ENCODE peak calls at places on chromosomes 7 and 10, in nine cellular contexts. Y is lower lobe of right lung, K is pancreas, C is Peyer's patch, X is mucosa of descending colon, O is DND-41, W is testis, D is fibroblast of mammary gland, V is fibroblast of the aortic adventitia. Z is an unnamed sample.

GRCh38 chr7:113321201-113321600 is 202.8 kb upstream of the SMIM30 start:
- DNase-seq in Y (no peak), K (no peak), C (no peak), X (no peak), O (no peak), W (no peak), D (peak; percentile 14), V (no peak), Z (no peak)

GRCh38 chr7:22302951-22303423 is 54.0 kb downstream of the RAPGEF5 start:
- DNase-seq in Y (no peak), K (no peak), C (no peak), X (no peak), O (peak; percentile 43), W (no peak), D (peak; percentile 22), V (peak; percentile 30), Z (no peak)

GRCh38 chr7:149296368-149296767 is 34.4 kb downstream of the ZNF783 start:
- DNase-seq in Y (no peak), K (no peak), C (peak; percentile 34), X (no peak), O (no peak), W (no peak), D (no peak), V (no peak), Z (no peak)

GRCh38 chr10:114045071-114045737 is 1.5 kb downstream of the ADRB1 start:
- DNase-seq in Y (peak; percentile 70), K (peak; percentile 53), C (peak; percentile 67), X (peak; percentile 68), O (no peak), W (peak; percentile 22), D (no peak), V (no peak), Z (peak; percentile 38)

GRCh38 chr7:110010379-110010778 is 1080.5 kb upstream of the LRRN3 start:
- DNase-seq in Y (no peak), K (no peak), C (no peak), X (no peak), O (no peak), W (no peak), D (no peak), V (no peak), Z (peak; percentile 10)

GRCh38 chr7:17532861-17533404 is 234.5 kb downstream of the AHR start:
- DNase-seq in Y (no peak), K (no peak), C (no peak), X (no peak), O (no peak), W (no peak), D (peak; percentile 99), V (peak; percentile 77), Z (no peak)

GRCh38 chr7:5564894-5565293 is 141.3 kb upstream of the TNRC18 start:
- DNase-seq in Y (no peak), K (no peak), C (no peak), X (no peak), O (no peak), W (no peak), D (no peak), V (no peak), Z (no peak)

GRCh38 chr10:103765981-103766380 is 89.4 kb downstream of the SH3PXD2A start:
- DNase-seq in Y (no peak), K (peak; percentile 62), C (peak; percentile 78), X (peak; percentile 61), O (peak; percentile 42), W (no peak), D (no peak), V (no peak), Z (peak; percentile 59)

GRCh38 chr10:28532223-28532508 is 752 bp upstream of the WAC start:
- DNase-seq in Y (no peak), K (no peak), C (no peak), X (no peak), O (no peak), W (peak; percentile 62), D (peak; percentile 40), V (peak; percentile 47), Z (no peak)

GRCh38 chr10:95360122-95360715 is 69.4 kb upstream of the PDLIM1 start:
- DNase-seq in Y (no peak), K (no peak), C (no peak), X (no peak), O (no peak), W (no peak), D (peak; percentile 37), V (no peak), Z (peak; percentile 50)

GRCh38 chr10:83222832-83223742 is 916.2 kb upstream of the GHITM start:
- DNase-seq in Y (no peak), K (no peak), C (no peak), X (no peak), O (no peak), W (no peak), D (no peak), V (no peak), Z (no peak)

GRCh38 chr7:90749774-90750173 is 153.7 kb downstream of the CDK14 start:
- DNase-seq in Y (no peak), K (no peak), C (no peak), X (no peak), O (no peak), W (no peak), D (peak; percentile 36), V (peak; percentile 33), Z (peak; percentile 50)

GRCh38 chr7:33485746-33486491 is 356.6 kb downstream of the BBS9 start:
- DNase-seq in Y (no peak), K (no peak), C (no peak), X (no peak), O (no peak), W (no peak), D (peak; percentile 75), V (peak; percentile 29), Z (no peak)

DNA sequence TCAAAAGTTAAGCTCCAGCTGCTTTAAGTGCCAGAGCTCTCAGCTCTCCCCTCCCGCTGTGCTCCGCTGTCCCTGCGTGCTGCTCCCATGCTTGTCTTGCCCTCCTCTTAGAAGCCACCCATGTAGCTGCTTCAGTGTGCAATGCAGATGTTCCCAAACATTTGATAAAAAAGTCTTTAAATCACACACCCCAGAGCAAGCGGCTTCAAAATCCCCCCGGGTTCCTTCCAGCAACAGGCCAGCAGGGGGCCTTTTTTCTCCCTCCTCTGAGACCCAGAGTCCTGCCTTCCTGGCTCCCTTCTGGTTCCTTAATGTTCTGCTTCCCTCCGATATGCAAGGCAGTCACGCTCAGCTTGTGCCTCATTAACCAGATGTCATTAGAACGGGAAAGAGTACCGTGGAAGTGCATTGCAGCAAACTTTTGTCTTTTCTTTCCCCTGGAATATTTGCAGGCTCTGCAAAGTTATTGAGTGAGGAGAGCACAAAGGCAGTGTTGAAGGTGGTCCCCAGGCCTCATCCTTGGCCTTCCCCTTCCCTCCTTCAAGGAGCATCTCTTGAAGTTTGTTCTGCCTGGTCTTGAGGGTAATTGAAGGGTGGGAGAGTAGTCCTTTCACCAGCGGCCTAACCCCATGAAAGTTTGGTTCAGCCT is 25.5 kb downstream of the LDB3 start:
- DNase-seq in Y (no peak), K (no peak), C (peak; percentile 65), X (no peak), O (peak; percentile 37), W (peak; percentile 83), D (peak; percentile 57), V (peak; percentile 70), Z (peak; percentile 40)
- TF ChIP-seq CTCF in Y (peak; percentile 64), K (peak; percentile 47), C (peak; percentile 54), X (peak; percentile 26), O (peak; percentile 64), W (peak; percentile 68), D (peak; percentile 74), V (peak; percentile 78), Z (peak; percentile 67)

DNA sequence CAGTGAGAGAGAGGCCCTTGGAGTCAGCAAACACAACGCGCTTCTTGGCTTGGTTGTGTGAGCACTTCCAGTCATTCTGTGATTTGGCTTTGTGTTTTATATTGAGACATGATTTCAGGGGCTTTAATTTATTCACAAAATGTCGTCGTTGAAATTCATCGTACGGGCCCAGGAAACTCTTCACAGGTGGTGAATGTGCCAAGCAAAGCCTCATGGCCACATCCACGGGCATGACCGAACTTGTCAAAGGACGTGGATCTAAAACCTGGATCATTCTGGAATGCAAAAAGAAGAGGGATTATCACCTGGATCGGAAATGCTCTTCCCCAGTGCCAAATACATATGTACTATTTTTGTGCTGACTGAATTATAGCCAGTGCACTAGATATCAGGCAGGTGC is 2.3 kb downstream of the PPP1R3C start:
- DNase-seq in Y (no peak), K (no peak), C (no peak), X (no peak), O (no peak), W (no peak), D (no peak), V (no peak), Z (no peak)
- H3K4me3 ChIP-seq in Y (peak overlapping the region; percentile 62), K (peak overlapping the region; percentile 73), C (peak overlapping the region; percentile 12), X (no peak overlapping the region), O (no peak overlapping the region), W (no peak overlapping the region), D (no peak overlapping the region), V (peak overlapping the region; percentile 84), Z (no peak overlapping the region)

GRCh38 chr7:51430480-51431086 is 114.0 kb upstream of the COBL start:
- DNase-seq in Y (no peak), K (no peak), C (peak; percentile 75), X (peak; percentile 28), O (peak; percentile 54), W (peak; percentile 71), D (peak; percentile 34), V (peak; percentile 46), Z (peak; percentile 48)
- TF ChIP-seq CTCF in Y (peak; percentile 72), K (peak; percentile 73), C (peak; percentile 61), X (peak; percentile 13), O (peak; percentile 85), W (peak; percentile 91), D (peak; percentile 76), V (peak; percentile 68), Z (peak; percentile 65)

DNA sequence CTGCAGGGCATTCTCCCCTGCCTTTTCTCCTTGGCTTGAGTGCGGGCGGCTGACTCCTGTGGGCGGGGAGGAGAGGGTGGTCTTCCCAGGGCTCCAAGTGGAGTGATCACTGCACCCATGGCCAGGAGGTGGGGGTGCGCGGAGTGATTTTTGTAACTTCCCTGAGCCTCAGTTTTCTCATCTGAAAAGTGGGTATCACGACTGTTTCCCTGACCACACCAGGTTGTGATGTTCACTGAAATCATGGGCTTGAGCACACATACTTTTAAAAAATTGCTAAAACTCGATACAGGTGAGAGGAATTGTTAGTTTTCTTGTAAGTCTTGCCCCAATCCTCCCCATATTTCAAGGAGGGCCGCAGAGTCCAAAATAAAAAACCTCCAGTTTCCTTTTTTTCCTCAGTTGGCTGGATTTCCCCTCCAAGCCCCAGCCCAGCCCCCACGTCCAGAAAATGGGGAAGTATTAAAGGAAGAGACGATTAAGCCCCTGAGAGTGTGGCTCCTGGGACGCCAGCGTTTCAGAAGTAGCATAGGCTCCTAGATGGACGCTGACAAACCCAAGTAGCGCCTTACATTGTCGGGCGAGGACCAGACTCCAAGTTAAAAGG is 6.7 kb upstream of the EMX2 start:
- DNase-seq in Y (no peak), K (no peak), C (no peak), X (no peak), O (no peak), W (no peak), D (no peak), V (no peak), Z (no peak)
- H3K4me3 ChIP-seq in Y (no peak overlapping the region), K (no peak overlapping the region), C (no peak overlapping the region), X (no peak overlapping the region), O (no peak overlapping the region), W (peak overlapping the region; percentile 32), D (peak overlapping the region; percentile 26), V (no peak overlapping the region), Z (no peak overlapping the region)

GRCh38 chr10:123144697-123145541 is 3.0 kb upstream of the HMX2 start:
- DNase-seq in Y (no peak), K (no peak), C (no peak), X (no peak), O (no peak), W (no peak), D (no peak), V (no peak), Z (no peak)
- TF ChIP-seq CTCF in Y (no peak), K (no peak), C (no peak), X (no peak), O (peak; percentile 3), W (no peak), D (peak; percentile 4), V (peak; percentile 17), Z (no peak)